ENCODE peak calls at places on chromosomes 1 and 21, in seven cellular contexts. One of them, this sample, is unnamed.

GRCh38 chr1:59752556-59753412 is 62.0 kb upstream of the HOOK1 start:
- DNase-seq in AG09309: no peak
- DNase-seq in RWPE2: no peak
- DNase-seq in HAP-1: peak
- DNase-seq in psoas muscle: no peak
- DNase-seq in HFF-Myc: no peak
- DNase-seq in adipocyte: no peak
- DNase-seq in this sample: no peak

GRCh38 chr1:22815421-22816062 is 104.9 kb downstream of the EPHB2 start:
- DNase-seq in AG09309: no peak
- DNase-seq in RWPE2: no peak
- DNase-seq in HAP-1: no peak
- DNase-seq in psoas muscle: peak
- DNase-seq in HFF-Myc: no peak
- DNase-seq in adipocyte: no peak
- DNase-seq in this sample: peak

GRCh38 chr1:212738330-212738729 is 38.7 kb upstream of the BATF3 start:
- DNase-seq in AG09309: no peak
- DNase-seq in RWPE2: no peak
- DNase-seq in HAP-1: no peak
- DNase-seq in psoas muscle: no peak
- DNase-seq in HFF-Myc: no peak
- DNase-seq in adipocyte: no peak
- DNase-seq in this sample: no peak

GRCh38 chr1:204142032-204142974 is 9.5 kb downstream of the ETNK2 start:
- DNase-seq in AG09309: no peak
- DNase-seq in RWPE2: no peak
- DNase-seq in HAP-1: no peak
- DNase-seq in psoas muscle: no peak
- DNase-seq in HFF-Myc: no peak
- DNase-seq in adipocyte: no peak
- DNase-seq in this sample: no peak

GRCh38 chr1:193542668-193543067 is 356.3 kb upstream of the B3GALT2 start:
- DNase-seq in AG09309: no peak
- DNase-seq in RWPE2: no peak
- DNase-seq in HAP-1: no peak
- DNase-seq in psoas muscle: no peak
- DNase-seq in HFF-Myc: no peak
- DNase-seq in adipocyte: peak
- DNase-seq in this sample: no peak

GRCh38 chr1:153643100-153643499 is 9.2 kb downstream of the CHTOP start:
- DNase-seq in AG09309: no peak
- DNase-seq in RWPE2: no peak
- DNase-seq in HAP-1: no peak
- DNase-seq in psoas muscle: no peak
- DNase-seq in HFF-Myc: no peak
- DNase-seq in adipocyte: no peak
- DNase-seq in this sample: no peak

GRCh38 chr1:198175418-198176170 is 18.8 kb downstream of the NEK7 start:
- DNase-seq in AG09309: no peak
- DNase-seq in RWPE2: no peak
- DNase-seq in HAP-1: no peak
- DNase-seq in psoas muscle: no peak
- DNase-seq in HFF-Myc: no peak
- DNase-seq in adipocyte: peak
- DNase-seq in this sample: no peak

GRCh38 chr21:39444406-39445145 is 1.0 kb downstream of the LCA5L start:
- DNase-seq in AG09309: no peak
- DNase-seq in RWPE2: no peak
- DNase-seq in HAP-1: no peak
- DNase-seq in psoas muscle: no peak
- DNase-seq in HFF-Myc: no peak
- DNase-seq in adipocyte: peak
- DNase-seq in this sample: no peak

GRCh38 chr1:167052389-167052788 is 37.8 kb downstream of the GPA33 start:
- DNase-seq in AG09309: no peak
- DNase-seq in RWPE2: no peak
- DNase-seq in HAP-1: peak
- DNase-seq in psoas muscle: no peak
- DNase-seq in HFF-Myc: no peak
- DNase-seq in adipocyte: no peak
- DNase-seq in this sample: no peak

GRCh38 chr1:41362357-41362721 is 1.1 kb downstream of the FOXO6 start:
- DNase-seq in AG09309: no peak
- DNase-seq in RWPE2: no peak
- DNase-seq in HAP-1: no peak
- DNase-seq in psoas muscle: no peak
- DNase-seq in HFF-Myc: no peak
- DNase-seq in adipocyte: no peak
- DNase-seq in this sample: no peak

GRCh38 chr21:34129039-34129891 is 55.9 kb downstream of the MRPS6 start:
- DNase-seq in AG09309: peak
- DNase-seq in RWPE2: no peak
- DNase-seq in HAP-1: peak
- DNase-seq in psoas muscle: peak
- DNase-seq in HFF-Myc: peak
- DNase-seq in adipocyte: peak
- DNase-seq in this sample: peak

GRCh38 chr1:34929497-34929852 is at the start of gene DLGAP3:
- DNase-seq in AG09309: no peak
- DNase-seq in RWPE2: no peak
- DNase-seq in HAP-1: peak
- DNase-seq in psoas muscle: no peak
- DNase-seq in HFF-Myc: no peak
- DNase-seq in adipocyte: peak
- DNase-seq in this sample: no peak

GRCh38 chr1:237405912-237406311 is 363.9 kb downstream of the RYR2 start:
- DNase-seq in AG09309: no peak
- DNase-seq in RWPE2: no peak
- DNase-seq in HAP-1: no peak
- DNase-seq in psoas muscle: no peak
- DNase-seq in HFF-Myc: no peak
- DNase-seq in adipocyte: no peak
- DNase-seq in this sample: no peak

GRCh38 chr1:93716974-93717373 is 35.3 kb upstream of the BCAR3 start:
- DNase-seq in AG09309: no peak
- DNase-seq in RWPE2: no peak
- DNase-seq in HAP-1: no peak
- DNase-seq in psoas muscle: no peak
- DNase-seq in HFF-Myc: peak
- DNase-seq in adipocyte: no peak
- DNase-seq in this sample: no peak

GRCh38 chr1:49686107-49686506 is 337.6 kb downstream of the AGBL4 start:
- DNase-seq in AG09309: no peak
- DNase-seq in RWPE2: no peak
- DNase-seq in HAP-1: no peak
- DNase-seq in psoas muscle: no peak
- DNase-seq in HFF-Myc: no peak
- DNase-seq in adipocyte: no peak
- DNase-seq in this sample: peak

GRCh38 chr1:100441651-100442050 is 89.3 kb downstream of the CDC14A start:
- DNase-seq in AG09309: no peak
- DNase-seq in RWPE2: no peak
- DNase-seq in HAP-1: no peak
- DNase-seq in psoas muscle: no peak
- DNase-seq in HFF-Myc: no peak
- DNase-seq in adipocyte: no peak
- DNase-seq in this sample: no peak

GRCh38 chr1:228074954-228075730 is 7.4 kb upstream of the ARF1 start:
- DNase-seq in AG09309: no peak
- DNase-seq in RWPE2: no peak
- DNase-seq in HAP-1: no peak
- DNase-seq in psoas muscle: peak
- DNase-seq in HFF-Myc: no peak
- DNase-seq in adipocyte: no peak
- DNase-seq in this sample: no peak

GRCh38 chr1:183096889-183097288 is 73.7 kb downstream of the LAMC1 start:
- DNase-seq in AG09309: no peak
- DNase-seq in RWPE2: no peak
- DNase-seq in HAP-1: peak
- DNase-seq in psoas muscle: no peak
- DNase-seq in HFF-Myc: peak
- DNase-seq in adipocyte: peak
- DNase-seq in this sample: no peak

GRCh38 chr1:178189814-178190213 is 95.9 kb downstream of the RASAL2 start:
- DNase-seq in AG09309: no peak
- DNase-seq in RWPE2: no peak
- DNase-seq in HAP-1: peak
- DNase-seq in psoas muscle: no peak
- DNase-seq in HFF-Myc: peak
- DNase-seq in adipocyte: no peak
- DNase-seq in this sample: peak

GRCh38 chr1:97668945-97669344 is 251.9 kb downstream of the DPYD start:
- DNase-seq in AG09309: peak
- DNase-seq in RWPE2: no peak
- DNase-seq in HAP-1: no peak
- DNase-seq in psoas muscle: no peak
- DNase-seq in HFF-Myc: peak
- DNase-seq in adipocyte: peak
- DNase-seq in this sample: no peak

GRCh38 chr1:226654046-226654445 is 85.0 kb downstream of the ITPKB start:
- DNase-seq in AG09309: no peak
- DNase-seq in RWPE2: no peak
- DNase-seq in HAP-1: peak
- DNase-seq in psoas muscle: peak
- DNase-seq in HFF-Myc: no peak
- DNase-seq in adipocyte: peak
- DNase-seq in this sample: peak
- H3K4me3 ChIP-seq in AG09309: no peak
- H3K4me3 ChIP-seq in RWPE2: no peak
- H3K4me3 ChIP-seq in HAP-1: no peak
- H3K4me3 ChIP-seq in psoas muscle: no peak
- H3K4me3 ChIP-seq in HFF-Myc: no peak
- H3K4me3 ChIP-seq in adipocyte: no peak
- H3K4me3 ChIP-seq in this sample: no peak

GRCh38 chr1:3073520-3074296 is 4.7 kb downstream of the PRDM16 start:
- DNase-seq in AG09309: no peak
- DNase-seq in RWPE2: no peak
- DNase-seq in HAP-1: no peak
- DNase-seq in psoas muscle: no peak
- DNase-seq in HFF-Myc: no peak
- DNase-seq in adipocyte: no peak
- DNase-seq in this sample: no peak
- H3K4me3 ChIP-seq in AG09309: no peak
- H3K4me3 ChIP-seq in RWPE2: no peak
- H3K4me3 ChIP-seq in HAP-1: no peak
- H3K4me3 ChIP-seq in psoas muscle: no peak
- H3K4me3 ChIP-seq in HFF-Myc: no peak
- H3K4me3 ChIP-seq in adipocyte: peak
- H3K4me3 ChIP-seq in this sample: peak

GRCh38 chr1:151000408-151000807 is 6.3 kb downstream of the MINDY1 start:
- DNase-seq in AG09309: no peak
- DNase-seq in RWPE2: no peak
- DNase-seq in HAP-1: no peak
- DNase-seq in psoas muscle: no peak
- DNase-seq in HFF-Myc: no peak
- DNase-seq in adipocyte: no peak
- DNase-seq in this sample: no peak

GRCh38 chr1:150997126-150997872 is 9.4 kb downstream of the MINDY1 start:
- DNase-seq in AG09309: no peak
- DNase-seq in RWPE2: no peak
- DNase-seq in HAP-1: no peak
- DNase-seq in psoas muscle: no peak
- DNase-seq in HFF-Myc: no peak
- DNase-seq in adipocyte: no peak
- DNase-seq in this sample: no peak

GRCh38 chr1:150997949-150998348 is 8.8 kb downstream of the MINDY1 start:
- DNase-seq in AG09309: no peak
- DNase-seq in RWPE2: no peak
- DNase-seq in HAP-1: no peak
- DNase-seq in psoas muscle: no peak
- DNase-seq in HFF-Myc: no peak
- DNase-seq in adipocyte: no peak
- DNase-seq in this sample: no peak

GRCh38 chr1:151001592-151001991 is 5.1 kb downstream of the MINDY1 start:
- DNase-seq in AG09309: no peak
- DNase-seq in RWPE2: no peak
- DNase-seq in HAP-1: no peak
- DNase-seq in psoas muscle: no peak
- DNase-seq in HFF-Myc: no peak
- DNase-seq in adipocyte: no peak
- DNase-seq in this sample: no peak

DNA sequence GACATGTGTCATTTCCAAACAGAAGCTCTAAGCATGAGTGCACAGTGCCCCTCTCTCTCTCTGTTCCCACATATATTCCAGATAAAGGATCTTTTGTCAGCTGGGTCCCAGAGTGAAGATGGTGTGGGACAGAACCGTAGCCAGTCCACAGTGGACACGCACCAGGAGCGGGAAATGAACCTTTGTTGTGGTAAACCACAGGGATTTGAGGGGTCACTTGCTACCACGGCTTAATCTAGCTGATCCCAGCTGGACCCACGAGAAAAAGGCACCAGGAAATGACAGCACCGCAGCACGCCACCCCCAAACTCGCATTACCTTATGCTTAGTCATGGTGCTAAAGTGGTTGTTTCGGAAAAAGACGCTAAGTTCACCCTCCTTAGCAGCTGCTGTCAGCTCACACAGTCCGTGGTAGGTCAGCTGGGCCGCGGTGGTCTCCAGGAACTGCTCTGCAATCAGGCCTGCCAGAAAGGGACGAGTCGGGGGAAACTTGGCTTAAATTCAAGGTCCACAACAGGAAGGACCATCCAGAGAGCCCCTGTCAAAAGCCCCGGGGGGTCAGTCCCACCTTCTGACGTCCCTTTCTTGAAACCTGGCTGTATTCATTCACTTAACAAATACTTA is 7.5 kb downstream of the MINDY1 start:
- DNase-seq in AG09309: peak
- DNase-seq in RWPE2: no peak
- DNase-seq in HAP-1: no peak
- DNase-seq in psoas muscle: no peak
- DNase-seq in HFF-Myc: no peak
- DNase-seq in adipocyte: peak
- DNase-seq in this sample: no peak
- H3K4me3 ChIP-seq in AG09309: no peak
- H3K4me3 ChIP-seq in RWPE2: no peak
- H3K4me3 ChIP-seq in HAP-1: no peak
- H3K4me3 ChIP-seq in psoas muscle: no peak
- H3K4me3 ChIP-seq in HFF-Myc: no peak
- H3K4me3 ChIP-seq in adipocyte: no peak
- H3K4me3 ChIP-seq in this sample: no peak

DNA sequence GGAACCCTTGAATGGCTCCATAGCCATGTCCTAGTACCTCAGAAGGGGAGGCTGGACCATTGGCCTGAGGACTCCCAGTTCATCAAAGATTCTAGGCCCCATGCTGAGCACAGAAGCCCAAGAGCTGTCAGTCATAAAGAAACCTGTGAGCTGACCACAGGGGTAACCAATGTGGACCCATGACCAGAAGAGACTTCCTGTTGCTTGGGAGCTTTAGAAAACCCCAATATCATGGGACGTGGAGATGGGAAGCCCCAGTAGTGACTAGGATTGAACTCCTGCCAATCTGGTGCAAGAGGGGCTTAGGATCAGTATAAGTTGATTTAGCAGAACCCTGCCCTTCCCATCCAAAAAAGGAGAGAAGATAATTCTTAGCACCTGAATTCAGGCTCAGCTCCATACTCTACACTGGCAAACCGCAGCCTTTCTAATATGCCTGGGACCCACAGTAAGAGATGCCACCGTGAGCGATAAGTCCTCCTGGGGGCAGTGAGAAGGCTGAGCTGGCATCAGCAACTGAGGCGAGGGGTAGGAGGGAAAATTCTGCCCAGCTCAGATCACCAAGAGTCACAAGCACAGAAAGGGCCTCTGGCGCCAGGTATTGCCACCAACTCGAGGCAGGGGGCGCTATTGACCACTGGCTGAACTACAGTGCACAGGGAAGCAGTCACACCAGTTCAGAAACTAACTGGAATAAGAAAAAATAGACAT is 108.9 kb downstream of the CAPN8 start:
- DNase-seq in AG09309: no peak
- DNase-seq in RWPE2: no peak
- DNase-seq in HAP-1: peak
- DNase-seq in psoas muscle: peak
- DNase-seq in HFF-Myc: no peak
- DNase-seq in adipocyte: peak
- DNase-seq in this sample: no peak
- H3K4me3 ChIP-seq in AG09309: no peak
- H3K4me3 ChIP-seq in RWPE2: no peak
- H3K4me3 ChIP-seq in HAP-1: no peak
- H3K4me3 ChIP-seq in psoas muscle: no peak
- H3K4me3 ChIP-seq in HFF-Myc: no peak
- H3K4me3 ChIP-seq in adipocyte: no peak
- H3K4me3 ChIP-seq in this sample: no peak